ENCODE peak calls at places on chromosomes 4 and X, in eight cellular contexts. L is head of caudate nucleus; U is ACHN; J is DMS153; I is T-helper 17 cell; A is stimulated activated CD8-positive, alpha-beta memory T cell treated with anti-CD3 and anti-CD28 coated beads, Interleukin-15, amount 100 ng/mL, for 24 hours; V is activated T-cell treated with anti-CD3 and anti-CD28 coated beads for 1 hour; N is mesothelial cell of epicardium. Z is an unnamed sample.

GRCh38 chr4:75598390-75598789 is 31.9 kb downstream of the CDKL2 start:
- DNase-seq in N (no peak), V (no peak), J (no peak), L (no peak), I (no peak), U (peak; percentile 24), A (no peak), Z (no peak)

GRCh38 chr4:123452585-123452984 is 56.0 kb downstream of the SPRY1 start:
- DNase-seq in N (no peak), I (no peak), L (peak; percentile 42), A (no peak), V (no peak), J (no peak), U (peak; percentile 13), Z (peak; percentile 80)

GRCh38 chrX:48540480-48540879 is 966 bp downstream of the TBC1D25 start:
- DNase-seq in V (no peak), J (no peak), L (no peak), I (no peak), A (no peak), U (no peak), N (no peak), Z (no peak)

GRCh38 chr4:153758688-153759406 is 977 bp downstream of the RNF175 start:
- DNase-seq in J (no peak), N (no peak), I (no peak), U (no peak), V (no peak), A (no peak), L (no peak), Z (no peak)

GRCh38 chrX:140608111-140608510 is 101.4 kb upstream of the LINC00632 start:
- DNase-seq in L (no peak), I (no peak), U (no peak), J (no peak), V (no peak), N (no peak), A (no peak), Z (no peak)

GRCh38 chr4:147638942-147639341 is 21.7 kb downstream of the TMEM184C start:
- DNase-seq in U (peak; percentile 12), N (no peak), A (no peak), L (no peak), I (no peak), V (no peak), J (no peak), Z (no peak)

GRCh38 chrX:15158736-15159406 is 111.0 kb downstream of the ASB9 start:
- DNase-seq in I (no peak), V (no peak), A (no peak), N (no peak), J (no peak), U (no peak), L (no peak), Z (no peak)

GRCh38 chr4:166896254-166896653 is 338.0 kb downstream of the SPOCK3 start:
- DNase-seq in J (no peak), N (no peak), V (no peak), L (no peak), I (no peak), A (no peak), U (no peak), Z (no peak)

GRCh38 chr4:137226900-137227299 is 305.4 kb downstream of the PCDH18 start:
- DNase-seq in N (no peak), V (no peak), I (no peak), J (no peak), L (no peak), A (no peak), U (peak; percentile 17), Z (no peak)

GRCh38 chrX:133495464-133496391 is 80.4 kb upstream of the GPC4 start:
- DNase-seq in N (peak; percentile 60), I (no peak), L (no peak), J (no peak), V (no peak), U (no peak), A (no peak), Z (no peak)

GRCh38 chr4:17385403-17385802 is 126.5 kb downstream of the QDPR start:
- DNase-seq in V (no peak), I (no peak), U (peak; percentile 54), L (no peak), N (no peak), A (no peak), J (peak; percentile 13), Z (no peak)

GRCh38 chrX:35406386-35406785 is 391.8 kb upstream of the MAGEB16 start:
- DNase-seq in I (no peak), A (no peak), J (no peak), V (no peak), N (no peak), U (no peak), L (no peak), Z (no peak)

Z was measured in omental fat pad.